ENCODE peak calls at places on chromosome 12, in four cellular contexts. R, F, E and U are unnamed samples.
A peak's percentile ranks its signal among the peaks of the same experiment; 100 is the strongest.

GRCh38 chr12:129871991-129872969 is 31.5 kb downstream of the TMEM132D start:
- DNase-seq in E (peak; percentile 88), R (no peak), F (no peak), U (peak; percentile 87)

GRCh38 chr12:99960312-99960711 is 24.4 kb downstream of the ANKS1B start:
- DNase-seq in R (peak; percentile 24), E (no peak), F (no peak), U (no peak)

GRCh38 chr12:64452559-64453329 is 824 bp downstream of the TBK1 start:
- DNase-seq in E (peak; percentile 31), F (peak; percentile 18), R (peak; percentile 80), U (peak; percentile 23)

GRCh38 chr12:88934163-88934747 is 354.0 kb upstream of the KITLG start:
- DNase-seq in R (peak; percentile 67), E (no peak), F (no peak), U (no peak)

GRCh38 chr12:105099355-105099754 is 8.2 kb upstream of the WASHC4 start:
- DNase-seq in E (no peak), R (no peak), F (no peak), U (no peak)

GRCh38 chr12:46470039-46470627 is 97.6 kb upstream of the SLC38A2 start:
- DNase-seq in E (no peak), F (no peak), R (no peak), U (no peak)

GRCh38 chr12:70560671-70561070 is 76.6 kb downstream of the PTPRB start:
- DNase-seq in E (no peak), F (no peak), R (no peak), U (no peak)

GRCh38 chr12:6536894-6537579 is 2.7 kb downstream of the GAPDH start:
- DNase-seq in E (no peak), F (no peak), R (peak; percentile 39), U (no peak)

GRCh38 chr12:22802883-22803640 is 178.1 kb downstream of the ETNK1 start:
- DNase-seq in E (no peak), F (no peak), R (no peak), U (no peak)

GRCh38 chr12:52876371-52876770 is 27.6 kb upstream of the KRT78 start:
- DNase-seq in R (no peak), E (no peak), F (no peak), U (no peak)

GRCh38 chr12:82176761-82177490 is 181.3 kb downstream of the CCDC59 start:
- DNase-seq in F (no peak), E (peak; percentile 72), R (no peak), U (peak; percentile 43)

GRCh38 chr12:57010627-57011224 is 4.4 kb upstream of the ZBTB39 start:
- DNase-seq in F (no peak), E (no peak), R (no peak), U (no peak)

GRCh38 chr12:82216475-82216874 is 141.7 kb downstream of the CCDC59 start:
- DNase-seq in E (no peak), R (no peak), F (no peak), U (no peak)

GRCh38 chr12:132657004-132657727 is 30.0 kb downstream of the POLE start:
- DNase-seq in E (no peak), F (no peak), R (peak; percentile 7), U (no peak)

GRCh38 chr12:14665354-14666348 is 30.7 kb downstream of the GUCY2C start:
- DNase-seq in F (no peak), E (peak; percentile 80), R (no peak), U (peak; percentile 99)

GRCh38 chr12:91413591-91413990 is 231.0 kb upstream of the DCN start:
- DNase-seq in E (no peak), F (no peak), R (peak; percentile 82), U (no peak)

GRCh38 chr12:106058256-106059182 is 80.2 kb downstream of the NUAK1 start:
- DNase-seq in E (no peak), R (peak; percentile 77), F (no peak), U (no peak)

GRCh38 chr12:66662179-66662578 is 16.7 kb downstream of the GRIP1 start:
- DNase-seq in E (no peak), F (no peak), R (peak; percentile 11), U (no peak)

GRCh38 chr12:42484996-42485395 is 104.5 kb downstream of the PRICKLE1 start:
- DNase-seq in E (no peak), R (peak; percentile 23), F (no peak), U (no peak)

GRCh38 chr12:19208456-19208855 is 78.9 kb downstream of the PLEKHA5 start:
- DNase-seq in R (peak; percentile 41), E (no peak), F (no peak), U (no peak)

GRCh38 chr12:75305412-75306332 is 24.5 kb downstream of the CAPS2 start:
- DNase-seq in F (no peak), R (no peak), E (no peak), U (peak; percentile 8)

GRCh38 chr12:64679487-64679983 is 69.2 kb downstream of the RASSF3 start:
- DNase-seq in R (peak; percentile 84), F (no peak), E (peak; percentile 89), U (peak; percentile 70)

GRCh38 chr12:14810953-14811483 is 3.0 kb downstream of the SMCO3 start:
- DNase-seq in E (no peak), F (peak; percentile 13), R (peak; percentile 64), U (peak; percentile 9)

GRCh38 chr12:67457799-67458680 is 188.9 kb downstream of the CAND1 start:
- DNase-seq in F (peak; percentile 14), R (peak; percentile 25), E (no peak), U (no peak)